ENCODE peak calls at places on chromosomes 7 and 10, in four cellular contexts. H is hippocampal formation; O is stimulated activated CD4-positive, alpha-beta T cell treated with anti-CD3 and anti-CD28 coated beads, Interleukin-15, amount 100 ng/mL, for 24 hours; T is A673. E is an unnamed sample.

GRCh38 chr10:132329565-132330485 is 2.2 kb upstream of the LRRC27 start:
- DNase-seq in H (no peak), O (peak; percentile 58), T (peak; percentile 86), E (no peak)

GRCh38 chr10:63681965-63682704 is 160.9 kb downstream of the REEP3 start:
- DNase-seq in H (no peak), O (no peak), T (peak; percentile 81), E (no peak)

GRCh38 chr10:24415455-24416169 is 206.7 kb downstream of the KIAA1217 start:
- DNase-seq in H (no peak), O (no peak), T (peak; percentile 95), E (peak; percentile 80)

GRCh38 chr10:109974509-109975191 is 33.1 kb upstream of the ADD3 start:
- DNase-seq in H (no peak), O (no peak), T (no peak), E (no peak)

GRCh38 chr10:4353059-4353655 is 472.9 kb upstream of the AKR1E2 start:
- DNase-seq in H (no peak), O (no peak), T (no peak), E (no peak)

GRCh38 chr10:88693392-88694020 is 12.5 kb upstream of the LIPK start:
- DNase-seq in H (no peak), O (no peak), T (peak; percentile 20), E (no peak)

GRCh38 chr7:44650772-44651171 is 44.3 kb downstream of the OGDH start:
- DNase-seq in H (no peak), O (no peak), T (no peak), E (no peak)

GRCh38 chr10:54559498-54559897 is 241.5 kb downstream of the PCDH15 start:
- DNase-seq in H (no peak), O (no peak), T (no peak), E (no peak)

GRCh38 chr7:51024867-51025266 is 242.2 kb upstream of the GRB10 start:
- DNase-seq in H (no peak), O (no peak), T (no peak), E (peak; percentile 34)

GRCh38 chr7:47327698-47328391 is 254.1 kb downstream of the TNS3 start:
- DNase-seq in H (peak; percentile 84), O (no peak), T (no peak), E (peak; percentile 82)

GRCh38 chr7:29342761-29343160 is 148.2 kb downstream of the CHN2 start:
- DNase-seq in H (no peak), O (no peak), T (peak; percentile 91), E (no peak)

GRCh38 chr7:79716329-79716728 is 262.9 kb upstream of the MAGI2 start:
- DNase-seq in H (no peak), O (no peak), T (no peak), E (no peak)

GRCh38 chr10:30863516-30864210 is 168.0 kb downstream of the ZNF438 start:
- DNase-seq in H (no peak), O (no peak), T (no peak), E (no peak)

GRCh38 chr10:85967594-85967993 is 399.0 kb downstream of the GRID1 start:
- DNase-seq in H (no peak), O (no peak), T (no peak), E (no peak)

GRCh38 chr10:126459878-126460481 is 71.7 kb upstream of the ADAM12 start:
- DNase-seq in H (no peak), O (no peak), T (peak; percentile 78), E (peak; percentile 68)

GRCh38 chr7:27235387-27236052 is 7.1 kb upstream of the EVX1 start:
- DNase-seq in H (no peak), O (peak; percentile 44), T (peak; percentile 46), E (peak; percentile 76)

GRCh38 chr10:71231196-71231595 is 18.8 kb downstream of the UNC5B start:
- DNase-seq in H (no peak), O (no peak), T (no peak), E (no peak)

GRCh38 chr10:78416031-78416800 is 382.6 kb downstream of the RPS24 start:
- DNase-seq in H (no peak), O (no peak), T (peak; percentile 59), E (peak; percentile 35)